ENCODE peak calls at places on chromosomes 5 and 9, in five cellular contexts. H is activated T-helper 9 cell treated with anti-CD3 and anti-CD28 coated beads, Interleukin-2, amount 50 U/mL, for 16 hours; F is stimulated activated naive CD8-positive, alpha-beta T cell treated with anti-CD3 and anti-CD28 coated beads, Interleukin-15, Interleukin-2, amounts not matched to agents 100 U/mL and 50 U/mL, for 24 hours; Q is NCI-H774; I is NCI-H82. N is an unnamed sample.

GRCh38 chr5:158175664-158176507 is 316.9 kb upstream of the CLINT1 start:
- DNase-seq in H (no peak), F (no peak), Q (no peak), I (no peak), N (no peak)

GRCh38 chr9:70802758-70803436 is 318.5 kb downstream of the TRPM3 start:
- DNase-seq in H (no peak), F (no peak), Q (no peak), I (no peak), N (no peak)

GRCh38 chr5:33297760-33298216 is 143.0 kb upstream of the TARS1 start:
- DNase-seq in H (no peak), F (no peak), Q (no peak), I (no peak), N (no peak)

GRCh38 chr5:149667084-149667826 is 62.9 kb upstream of the PPARGC1B start:
- DNase-seq in H (no peak), F (peak), Q (no peak), I (peak), N (no peak)

GRCh38 chr5:135644196-135644766 is 65.5 kb upstream of the CXCL14 start:
- DNase-seq in H (no peak), F (no peak), Q (no peak), I (no peak), N (no peak)

GRCh38 chr9:121634800-121635261 is 16.6 kb upstream of the DAB2IP start:
- DNase-seq in H (no peak), F (peak), Q (no peak), I (peak), N (no peak)

GRCh38 chr9:106862946-106863740 is at the start of gene ZNF462:
- DNase-seq in H (no peak), F (no peak), Q (peak), I (peak), N (peak)

GRCh38 chr9:3498691-3499090 is 27.1 kb downstream of the RFX3 start:
- DNase-seq in H (no peak), F (no peak), Q (peak), I (peak), N (no peak)

GRCh38 chr5:107772418-107773310 is 101.9 kb upstream of the EFNA5 start:
- DNase-seq in H (no peak), F (no peak), Q (no peak), I (peak), N (no peak)

GRCh38 chr9:101119206-101119819 is 90.8 kb downstream of the PLPPR1 start:
- DNase-seq in H (no peak), F (peak), Q (peak), I (peak), N (peak)

GRCh38 chr9:132381966-132382541 is 24.6 kb downstream of the TTF1 start:
- DNase-seq in H (no peak), F (no peak), Q (no peak), I (no peak), N (no peak)

GRCh38 chr9:86978413-86978812 is 31.1 kb upstream of the GAS1 start:
- DNase-seq in H (no peak), F (no peak), Q (no peak), I (peak), N (no peak)

GRCh38 chr9:114116061-114116747 is 17.1 kb upstream of the KIF12 start:
- DNase-seq in H (no peak), F (no peak), Q (no peak), I (no peak), N (no peak)

GRCh38 chr5:30401479-30402058 is 791.9 kb upstream of the CDH6 start:
- DNase-seq in H (no peak), F (no peak), Q (peak), I (peak), N (peak)